ENCODE peak calls at places on chromosomes 7 and 10, in nine cellular contexts. Y is A549; U is ACHN; P is activated CD8-positive, alpha-beta memory T cell treated with anti-CD3 and anti-CD28 coated beads for 4 hours; R is naive thymus-derived CD4-positive, alpha-beta T cell; J is left cardiac atrium; F is lower lobe of right lung; I is PC-9; C is cardiac fibroblast. Z is an unnamed sample.

GRCh38 chr10:60810437-60811182 is 32.3 kb downstream of the CDK1 start:
- DNase-seq in I (peak), U (no peak), P (no peak), F (no peak), Y (peak), C (peak), J (no peak), R (no peak), Z (no peak)

GRCh38 chr7:131546583-131547111 is 9.8 kb downstream of the PODXL start:
- DNase-seq in F (no peak), P (no peak), I (peak), C (no peak), Y (peak), J (no peak), R (no peak), U (peak), Z (peak)

GRCh38 chr7:80134536-80135305 is at the start of gene GNAI1:
- DNase-seq in U (peak), Y (peak), F (peak), I (peak), C (peak), R (peak), P (no peak), J (peak), Z (peak)

GRCh38 chr10:45560262-45560661 is 112.3 kb downstream of the ZFAND4 start:
- DNase-seq in P (no peak), J (no peak), I (no peak), Y (no peak), U (no peak), R (no peak), C (no peak), F (no peak), Z (no peak)

GRCh38 chr10:95290446-95290800 is 380 bp downstream of the PDLIM1 start:
- DNase-seq in R (no peak), F (no peak), I (no peak), P (no peak), C (no peak), Y (no peak), J (no peak), U (peak), Z (no peak)

GRCh38 chr10:98135222-98135899 is 904 bp downstream of the R3HCC1L start:
- DNase-seq in F (no peak), R (no peak), J (peak), Y (peak), U (no peak), P (no peak), I (no peak), C (no peak), Z (peak)

GRCh38 chr7:126988022-126988421 is 264.7 kb downstream of the GRM8 start:
- DNase-seq in U (no peak), J (no peak), Y (no peak), C (no peak), F (no peak), P (no peak), R (no peak), I (no peak), Z (no peak)

GRCh38 chr7:151773795-151774194 is 103.1 kb downstream of the PRKAG2 start:
- DNase-seq in R (no peak), F (no peak), U (no peak), J (no peak), P (no peak), C (no peak), Y (no peak), I (no peak), Z (no peak)

GRCh38 chr7:5586963-5587348 is 163.3 kb upstream of the TNRC18 start:
- DNase-seq in J (no peak), Y (no peak), U (no peak), F (no peak), R (no peak), I (no peak), C (no peak), P (no peak), Z (no peak)

GRCh38 chr7:34190299-34190698 is 285.0 kb downstream of the BMPER start:
- DNase-seq in R (no peak), U (no peak), I (no peak), Y (no peak), J (peak), P (no peak), F (no peak), C (no peak), Z (no peak)

GRCh38 chr10:29545122-29545521 is 89.6 kb downstream of the SVIL start:
- DNase-seq in R (no peak), F (no peak), J (no peak), C (no peak), U (no peak), P (no peak), Y (no peak), I (no peak), Z (no peak)

GRCh38 chr10:34526758-34527730 is 288.1 kb downstream of the PARD3 start:
- DNase-seq in R (no peak), Y (peak), U (peak), P (no peak), I (peak), C (peak), F (no peak), J (no peak), Z (no peak)

GRCh38 chr10:43576062-43576461 is 1.6 kb upstream of the ZNF239 start:
- DNase-seq in J (no peak), Y (no peak), I (no peak), C (no peak), R (no peak), U (no peak), P (no peak), F (no peak), Z (no peak)

GRCh38 chr7:12741951-12742575 is 54.6 kb downstream of the ARL4A start:
- DNase-seq in F (no peak), U (no peak), Y (no peak), I (no peak), J (no peak), R (no peak), C (no peak), P (no peak), Z (no peak)

GRCh38 chr7:14747701-14748100 is 154.8 kb downstream of the DGKB start:
- DNase-seq in Y (no peak), F (no peak), U (no peak), P (no peak), R (no peak), I (no peak), C (peak), J (no peak), Z (no peak)

Z was measured in kidney.